ENCODE peak calls at places on chromosomes 12 and 14, in nine cellular contexts. Z is astrocyte of the spinal cord; A is heart right ventricle; E is activated naive CD4-positive, alpha-beta T cell; J is NCI-H748 treated with DMSO at 0.1 percent for 48 hours; X is T-helper 22 cell; K is stimulated activated CD4-positive, alpha-beta T cell treated with anti-CD3 and anti-CD28 coated beads, Interleukin-4, amount 100 ng/mL, for 48 hours; B is fibroblast of lung; Y is uterus. S is an unnamed sample.

GRCh38 chr12:47905313-47905730 is 528 bp upstream of the VDR start:
- DNase-seq in Y (no peak), E (no peak), Z (peak; percentile 8), X (peak; percentile 16), A (peak; percentile 48), B (peak; percentile 21), K (no peak), J (peak; percentile 33), S (no peak)

GRCh38 chr12:6540181-6540877 is 6.0 kb downstream of the GAPDH start:
- DNase-seq in K (no peak), A (peak; percentile 90), E (no peak), J (peak; percentile 9), B (peak; percentile 95), Z (peak; percentile 93), Y (peak; percentile 92), X (no peak), S (peak; percentile 86)

GRCh38 chr12:89117448-89118034 is 234.8 kb downstream of the DUSP6 start:
- DNase-seq in X (no peak), Y (no peak), K (no peak), A (no peak), J (no peak), B (no peak), E (no peak), Z (no peak), S (no peak)

GRCh38 chr14:54182419-54183040 is 214.3 kb upstream of the CDKN3 start:
- DNase-seq in X (no peak), B (peak; percentile 89), Z (peak; percentile 69), Y (no peak), J (no peak), E (no peak), A (no peak), K (no peak), S (no peak)

GRCh38 chr12:21962821-21963220 is 21.6 kb upstream of the ABCC9 start:
- DNase-seq in Z (no peak), K (no peak), A (no peak), J (no peak), E (no peak), Y (no peak), X (no peak), B (no peak), S (no peak)

GRCh38 chr14:67533754-67534085 is 630 bp downstream of the PLEKHH1 start:
- DNase-seq in K (no peak), B (no peak), J (no peak), X (no peak), E (no peak), Z (no peak), A (no peak), Y (no peak), S (no peak)

GRCh38 chr14:22564463-22564862 is 24.6 kb downstream of the DAD1 start:
- DNase-seq in Y (no peak), B (no peak), X (no peak), A (no peak), Z (no peak), K (no peak), J (no peak), E (no peak), S (no peak)

GRCh38 chr12:121590476-121591143 is 9.8 kb upstream of the KDM2B start:
- DNase-seq in K (peak; percentile 47), E (peak; percentile 30), Y (peak; percentile 30), A (no peak), X (peak; percentile 56), J (no peak), Z (peak; percentile 29), B (peak; percentile 71), S (no peak)

GRCh38 chr14:34981743-34982420 is 910 bp upstream of the SRP54 start:
- DNase-seq in A (no peak), Y (no peak), E (no peak), X (peak; percentile 14), J (no peak), Z (no peak), K (peak; percentile 19), B (peak; percentile 59), S (no peak)

GRCh38 chr12:44930972-44931600 is 55.0 kb upstream of the NELL2 start:
- DNase-seq in B (peak; percentile 49), K (no peak), J (peak; percentile 26), Z (peak; percentile 64), E (no peak), Y (no peak), X (no peak), A (no peak), S (peak; percentile 65)

GRCh38 chr12:31897791-31898503 is 61.3 kb upstream of the RESF1 start:
- DNase-seq in K (no peak), A (peak; percentile 51), Z (peak; percentile 28), X (no peak), B (peak; percentile 50), J (peak; percentile 49), E (no peak), Y (peak; percentile 16), S (no peak)

GRCh38 chr12:108855284-108856169 is 1.9 kb downstream of the SSH1 start:
- DNase-seq in Y (no peak), J (no peak), X (no peak), E (no peak), A (no peak), B (peak; percentile 71), K (no peak), Z (peak; percentile 40), S (no peak)

GRCh38 chr14:71799831-71800230 is 132.4 kb upstream of the RGS6 start:
- DNase-seq in B (no peak), E (no peak), Z (no peak), K (no peak), X (no peak), Y (no peak), J (no peak), A (no peak), S (no peak)

GRCh38 chr12:121279507-121279915 is 17.0 kb downstream of the CAMKK2 start:
- DNase-seq in A (peak; percentile 66), Y (peak; percentile 54), B (peak; percentile 23), J (no peak), Z (no peak), K (no peak), X (no peak), E (no peak), S (no peak)

GRCh38 chr14:93232159-93232558 is 25.1 kb downstream of the UBR7 start:
- DNase-seq in B (no peak), X (no peak), K (no peak), Z (no peak), J (no peak), Y (no peak), A (no peak), E (no peak), S (no peak)

GRCh38 chr12:112303004-112303403 is 79.2 kb downstream of the HECTD4 start:
- DNase-seq in Z (peak; percentile 85), E (no peak), B (peak; percentile 86), X (peak; percentile 11), Y (no peak), A (no peak), K (peak; percentile 46), J (no peak), S (no peak)

GRCh38 chr12:46786774-46787173 is 39.0 kb downstream of the SLC38A4 start:
- DNase-seq in Y (no peak), Z (peak; percentile 47), A (no peak), B (peak; percentile 72), J (no peak), X (no peak), K (no peak), E (no peak), S (peak; percentile 50)

GRCh38 chr14:21711360-21711961 is 37.8 kb upstream of the OR4E1 start:
- DNase-seq in E (no peak), K (no peak), Z (peak; percentile 61), B (peak; percentile 18), J (no peak), A (no peak), Y (no peak), X (no peak), S (peak; percentile 46)

GRCh38 chr14:102795060-102795925 is 18.0 kb downstream of the TRAF3 start:
- DNase-seq in Z (peak; percentile 83), K (no peak), B (peak; percentile 97), X (no peak), A (no peak), Y (peak; percentile 21), J (peak; percentile 70), E (no peak), S (peak; percentile 67)

GRCh38 chr12:108333898-108334699 is 5.0 kb downstream of the CMKLR1 start:
- DNase-seq in A (no peak), Z (peak; percentile 47), Y (no peak), B (peak; percentile 21), K (no peak), E (no peak), X (no peak), J (no peak), S (no peak)

GRCh38 chr14:99879401-99880295 is 86.4 kb downstream of the EML1 start:
- DNase-seq in K (no peak), A (no peak), Y (peak; percentile 49), E (no peak), Z (peak; percentile 86), J (no peak), X (no peak), B (peak; percentile 85), S (no peak)

GRCh38 chr14:23356662-23357061 is 4.0 kb upstream of the SLC22A17 start:
- DNase-seq in X (no peak), Z (no peak), E (no peak), A (no peak), J (no peak), K (no peak), B (no peak), Y (no peak), S (no peak)

GRCh38 chr12:130572553-130572952 is 143.5 kb downstream of the RIMBP2 start:
- DNase-seq in B (no peak), Z (no peak), X (no peak), A (no peak), K (no peak), Y (no peak), J (no peak), E (no peak), S (no peak)

GRCh38 chr12:70456953-70457352 is 90.9 kb downstream of the KCNMB4 start:
- DNase-seq in K (no peak), A (no peak), J (no peak), Z (no peak), E (no peak), B (no peak), Y (no peak), X (no peak), S (no peak)

GRCh38 chr12:114215766-114216165 is 190.2 kb downstream of the TBX5 start:
- DNase-seq in B (no peak), Y (no peak), A (no peak), X (no peak), Z (no peak), E (no peak), J (no peak), K (no peak), S (no peak)

GRCh38 chr12:12017798-12018197 is 52.9 kb upstream of the BCL2L14 start:
- DNase-seq in B (no peak), Z (no peak), K (no peak), A (no peak), Y (no peak), J (no peak), E (no peak), X (no peak), S (no peak)

GRCh38 chr14:102544745-102545460 is 35.3 kb upstream of the ANKRD9 start:
- DNase-seq in J (no peak), Y (no peak), Z (no peak), E (no peak), K (no peak), X (no peak), B (no peak), A (no peak), S (no peak)

GRCh38 chr12:46944104-46944503 is 118.3 kb upstream of the SLC38A4 start:
- DNase-seq in J (no peak), Z (peak; percentile 59), B (peak; percentile 82), Y (no peak), A (no peak), E (no peak), X (no peak), K (no peak), S (peak; percentile 20)

S was measured in NCI-H460.